ENCODE peak calls at places on chromosomes 11 and 22, in four cellular contexts. F is GM12878, P is HepG2, X is K562. E is an unnamed sample.

GRCh38 chr11:65425105-65425970 is 2.7 kb downstream of the NEAT1 start:
- DNase-seq in F (no peak), P (no peak), X (peak), E (no peak)

GRCh38 chr22:25514436-25514835 is 50.0 kb upstream of the GRK3 start:
- DNase-seq in X (no peak), P (no peak), F (no peak), E (no peak)

GRCh38 chr11:78138694-78139421 is 568 bp downstream of the ALG8 start:
- DNase-seq in P (no peak), F (peak), X (peak), E (no peak)

GRCh38 chr11:132253469-132254264 is 883.3 kb downstream of the NTM start:
- DNase-seq in P (no peak), F (no peak), X (no peak), E (no peak)

GRCh38 chr11:102971766-102972165 is 16.2 kb upstream of the MMP13 start:
- DNase-seq in P (no peak), X (no peak), F (no peak), E (no peak)

GRCh38 chr11:82899191-82899820 is 924 bp downstream of the PRCP start:
- DNase-seq in X (peak), F (peak), P (peak), E (no peak)

GRCh38 chr11:62456630-62457029 is 37.8 kb downstream of the SCGB1A1 start:
- DNase-seq in X (no peak), F (no peak), P (no peak), E (no peak)

GRCh38 chr11:18731949-18732821 is 6.2 kb upstream of the IGSF22 start:
- DNase-seq in X (peak), F (peak), P (no peak), E (peak)

GRCh38 chr11:94325681-94326080 is 21.3 kb downstream of the IZUMO1R start:
- DNase-seq in P (peak), X (peak), F (peak), E (peak)

GRCh38 chr22:17368144-17368726 is 1.0 kb upstream of the CECR2 start:
- DNase-seq in F (no peak), X (no peak), P (no peak), E (peak)

GRCh38 chr11:3146612-3147256 is 18.4 kb downstream of the OSBPL5 start:
- DNase-seq in F (no peak), X (no peak), P (no peak), E (no peak)

GRCh38 chr11:80638296-80638695 is 1197.5 kb upstream of the TENM4 start:
- DNase-seq in X (no peak), P (no peak), F (no peak), E (no peak)

DNA sequence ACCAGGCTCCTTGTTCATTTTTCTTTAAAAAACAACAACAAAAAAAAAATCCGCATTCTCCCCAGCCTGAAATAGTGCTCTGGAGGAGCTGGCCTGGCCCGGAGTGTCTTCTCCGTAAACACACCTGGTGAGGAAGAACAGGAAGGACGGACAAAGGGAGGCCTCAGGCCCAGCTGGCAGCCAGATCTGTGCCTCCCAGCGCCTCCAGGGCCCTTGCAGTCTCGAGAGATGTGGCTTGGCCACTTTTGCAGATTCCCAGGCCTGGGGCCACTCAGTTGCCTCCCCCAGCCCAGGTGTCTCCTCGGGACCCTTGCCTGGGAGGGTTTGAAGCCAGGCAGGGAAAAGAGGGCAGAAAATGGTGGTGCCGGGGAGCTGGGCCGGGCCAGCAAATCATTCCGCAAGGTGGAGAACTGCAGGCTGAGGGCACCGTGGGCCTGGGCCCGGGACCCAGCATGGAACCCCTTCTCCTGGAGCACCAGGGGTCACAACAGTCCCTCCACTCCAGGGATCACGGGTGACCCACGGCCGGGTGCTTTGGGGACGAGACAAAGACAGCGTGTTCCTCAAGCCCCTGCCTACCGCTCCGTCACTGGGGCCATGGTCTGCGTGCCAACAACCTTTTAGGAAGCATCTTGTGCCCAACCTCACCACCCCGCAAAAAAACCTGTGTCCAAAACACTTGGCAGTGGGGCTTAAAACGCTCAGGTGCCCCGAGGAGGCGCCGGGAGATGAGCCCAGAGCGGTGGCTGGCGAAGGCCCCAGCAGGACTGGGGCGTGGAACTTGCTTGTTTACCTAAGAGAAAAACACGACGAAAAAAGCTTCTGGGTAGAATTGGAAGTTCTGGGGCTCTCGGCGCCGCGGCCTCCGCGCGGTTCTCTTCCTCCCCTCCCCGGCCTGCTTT is 67.1 kb upstream of the WNT7B start:
- DNase-seq in X (no peak), F (no peak), P (no peak), E (peak)
- TF ChIP-seq CBFB in X (no peak), F (no peak), P (no peak), E (no peak)

GRCh38 chr22:19001204-19001603 is 65.1 kb upstream of the PRODH start:
- DNase-seq in X (no peak), F (no peak), P (no peak), E (no peak)

GRCh38 chr22:18997925-18998315 is 61.8 kb upstream of the PRODH start:
- DNase-seq in X (no peak), P (no peak), F (no peak), E (no peak)

GRCh38 chr22:18999416-18999815 is 63.3 kb upstream of the PRODH start:
- DNase-seq in F (no peak), X (no peak), P (no peak), E (no peak)

GRCh38 chr22:18997306-18997924 is 61.3 kb upstream of the PRODH start:
- DNase-seq in X (no peak), P (no peak), F (no peak), E (no peak)

GRCh38 chr22:18998998-18999397 is 62.9 kb upstream of the PRODH start:
- DNase-seq in P (no peak), X (peak), F (no peak), E (peak)
- TF ChIP-seq CBFB in P (no peak), X (no peak), F (no peak), E (no peak)

GRCh38 chr22:30265851-30266444 is 703 bp downstream of the OSM start:
- DNase-seq in P (no peak), F (no peak), X (peak), E (no peak)
- TF ChIP-seq CBFB in P (no peak), F (no peak), X (no peak), E (no peak)

GRCh38 chr11:64179221-64179620 is 6.8 kb upstream of the STIP1 start:
- DNase-seq in X (no peak), P (no peak), F (no peak), E (no peak)

GRCh38 chr11:64180871-64181270 is 5.1 kb upstream of the STIP1 start:
- DNase-seq in F (no peak), X (no peak), P (no peak), E (no peak)

GRCh38 chr11:64183890-64184289 is 2.1 kb upstream of the STIP1 start:
- DNase-seq in F (no peak), X (no peak), P (no peak), E (no peak)

GRCh38 chr11:64178203-64178602 is 7.8 kb upstream of the STIP1 start:
- DNase-seq in F (no peak), X (no peak), P (no peak), E (no peak)

GRCh38 chr11:64181506-64182411 is 4.2 kb upstream of the STIP1 start:
- DNase-seq in F (no peak), P (peak), X (peak), E (peak)
- TF ChIP-seq CBFB in F (no peak), P (no peak), X (no peak), E (no peak)

GRCh38 chr11:70244698-70245097 is 25.8 kb upstream of the PPFIA1 start:
- DNase-seq in P (no peak), F (no peak), X (no peak), E (no peak)
- TF ChIP-seq CBFB in P (no peak), F (no peak), X (no peak), E (no peak)

DNA sequence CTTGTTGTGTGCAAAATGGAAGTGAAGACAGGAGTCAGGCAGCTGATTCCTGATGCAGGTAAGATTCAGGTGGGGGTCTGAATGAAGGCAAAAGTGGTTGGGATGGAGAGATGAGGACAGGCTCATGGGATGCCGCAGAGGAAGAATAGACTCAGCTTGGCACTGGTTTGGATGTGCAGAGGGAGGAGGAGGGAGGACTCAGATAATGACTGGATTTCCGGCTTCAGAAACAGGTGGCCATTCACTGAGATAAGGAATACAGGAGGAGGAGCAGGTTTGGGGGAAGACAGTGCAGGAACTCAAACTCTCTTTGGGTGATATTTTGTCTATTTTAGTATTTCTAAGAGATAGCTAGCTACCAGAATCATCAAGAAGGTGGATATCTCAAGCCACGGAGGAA is 19.2 kb downstream of the RASSF10 start:
- DNase-seq in X (peak), P (no peak), F (no peak), E (no peak)
- TF ChIP-seq CBFB in X (no peak), P (no peak), F (no peak), E (no peak)

GRCh38 chr11:73528877-73529530 is 68.9 kb downstream of the FAM168A start:
- DNase-seq in F (no peak), X (no peak), P (no peak), E (no peak)
- TF ChIP-seq CBFB in F (no peak), X (no peak), P (no peak), E (no peak)

GRCh38 chr11:118911880-118912741 is 13.6 kb downstream of the BCL9L start:
- DNase-seq in F (no peak), X (peak), P (peak), E (peak)
- TF ChIP-seq CBFB in F (no peak), X (no peak), P (no peak), E (no peak)

GRCh38 chr22:24067587-24068376 is 56.7 kb downstream of the CABIN1 start:
- DNase-seq in F (no peak), P (no peak), X (no peak), E (no peak)

GRCh38 chr22:24068377-24068680 is 57.2 kb downstream of the CABIN1 start:
- DNase-seq in P (no peak), F (no peak), X (peak), E (no peak)

GRCh38 chr22:24066260-24066659 is 55.2 kb downstream of the CABIN1 start:
- DNase-seq in P (no peak), F (no peak), X (no peak), E (no peak)

GRCh38 chr22:24068717-24069116 is 57.6 kb downstream of the CABIN1 start:
- DNase-seq in P (no peak), F (no peak), X (no peak), E (no peak)

GRCh38 chr22:24066872-24067271 is 55.8 kb downstream of the CABIN1 start:
- DNase-seq in F (no peak), P (no peak), X (peak), E (no peak)
- TF ChIP-seq CBFB in F (no peak), P (no peak), X (no peak), E (no peak)

DNA sequence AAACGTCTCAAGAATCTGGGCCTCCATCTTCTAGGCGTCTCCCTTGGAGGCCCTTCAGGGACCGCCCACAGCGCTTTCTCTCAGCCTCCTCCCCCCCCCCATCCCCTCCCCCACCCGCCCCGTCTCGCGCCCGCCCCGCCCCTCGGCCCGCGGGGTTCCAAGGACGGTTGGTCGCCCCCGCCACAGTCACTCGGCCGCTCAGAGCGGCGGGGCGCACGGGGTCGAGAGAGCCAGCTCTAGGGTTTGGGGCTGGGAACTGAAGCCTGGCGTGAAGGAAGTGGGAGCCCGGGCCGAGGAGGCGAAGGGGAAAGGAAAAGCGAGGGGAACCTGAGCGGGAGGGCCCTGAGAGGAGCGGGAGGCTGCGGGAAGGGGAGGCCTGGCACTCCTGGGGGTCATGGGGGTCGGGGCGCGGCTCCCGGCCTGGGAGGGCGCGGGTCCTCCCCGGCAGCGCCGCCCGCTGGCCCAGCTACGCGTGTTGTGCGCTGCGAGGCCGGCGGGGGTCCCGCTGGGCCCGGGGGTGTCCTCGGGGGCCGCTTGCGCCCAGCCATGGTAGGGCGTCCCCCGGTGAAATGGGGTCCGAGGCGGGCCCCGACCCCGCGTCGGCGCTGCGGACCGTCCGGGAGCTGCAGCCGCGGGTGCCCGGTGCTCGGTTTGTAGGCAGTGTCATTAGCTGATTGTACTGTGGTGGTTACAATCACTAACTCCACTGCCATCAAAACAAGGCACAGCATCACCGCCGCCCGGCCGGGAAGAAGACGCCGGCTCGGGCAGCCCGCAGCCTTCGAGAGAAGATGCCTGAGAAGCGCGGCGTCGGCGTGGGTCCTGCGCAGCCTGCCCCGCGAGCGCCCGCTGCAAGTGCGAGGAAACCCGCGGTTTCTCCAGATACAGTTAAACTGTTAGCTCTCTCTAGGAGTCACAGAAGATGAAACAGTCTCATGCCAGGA is at the start of gene BTG4:
- DNase-seq in P (no peak), X (peak), F (no peak), E (peak)
- TF ChIP-seq CBFB in P (no peak), X (no peak), F (no peak), E (no peak)